ENCODE peak calls at places on chromosomes 2 and 18, in seven cellular contexts. One of them, this sample, is unnamed.

GRCh38 chr2:238787507-238787906 is 60.4 kb upstream of the TWIST2 start:
- DNase-seq in left cardiac atrium: no peak
- DNase-seq in NCI-H146: no peak
- DNase-seq in EL: peak
- DNase-seq in fibroblast of lung: no peak
- DNase-seq in mucosa of descending colon: no peak
- DNase-seq in lower leg skin: no peak
- DNase-seq in this sample: no peak

GRCh38 chr18:78875998-78876650 is 103.5 kb upstream of the SALL3 start:
- DNase-seq in left cardiac atrium: no peak
- DNase-seq in NCI-H146: no peak
- DNase-seq in EL: no peak
- DNase-seq in fibroblast of lung: no peak
- DNase-seq in mucosa of descending colon: no peak
- DNase-seq in lower leg skin: no peak
- DNase-seq in this sample: no peak

GRCh38 chr2:168343586-168343985 is 96.2 kb upstream of the STK39 start:
- DNase-seq in left cardiac atrium: no peak
- DNase-seq in NCI-H146: no peak
- DNase-seq in EL: peak
- DNase-seq in fibroblast of lung: peak
- DNase-seq in mucosa of descending colon: no peak
- DNase-seq in lower leg skin: no peak
- DNase-seq in this sample: no peak

GRCh38 chr2:100974712-100975520 is 27.2 kb upstream of the RPL31 start:
- DNase-seq in left cardiac atrium: no peak
- DNase-seq in NCI-H146: no peak
- DNase-seq in EL: no peak
- DNase-seq in fibroblast of lung: no peak
- DNase-seq in mucosa of descending colon: no peak
- DNase-seq in lower leg skin: no peak
- DNase-seq in this sample: no peak

GRCh38 chr2:64859208-64860161 is 129.7 kb upstream of the SLC1A4 start:
- DNase-seq in left cardiac atrium: peak
- DNase-seq in NCI-H146: no peak
- DNase-seq in EL: peak
- DNase-seq in fibroblast of lung: peak
- DNase-seq in mucosa of descending colon: peak
- DNase-seq in lower leg skin: peak
- DNase-seq in this sample: peak

GRCh38 chr2:73176881-73177644 is 25.3 kb upstream of the NOTO start:
- DNase-seq in left cardiac atrium: peak
- DNase-seq in NCI-H146: peak
- DNase-seq in EL: peak
- DNase-seq in fibroblast of lung: peak
- DNase-seq in mucosa of descending colon: peak
- DNase-seq in lower leg skin: peak
- DNase-seq in this sample: peak

GRCh38 chr18:43279015-43279758 is 1.9 kb upstream of the SYT4 start:
- DNase-seq in left cardiac atrium: no peak
- DNase-seq in NCI-H146: peak
- DNase-seq in EL: no peak
- DNase-seq in fibroblast of lung: peak
- DNase-seq in mucosa of descending colon: no peak
- DNase-seq in lower leg skin: no peak
- DNase-seq in this sample: no peak

GRCh38 chr2:6077585-6077984 is 385.4 kb downstream of the SOX11 start:
- DNase-seq in left cardiac atrium: no peak
- DNase-seq in NCI-H146: no peak
- DNase-seq in EL: no peak
- DNase-seq in fibroblast of lung: no peak
- DNase-seq in mucosa of descending colon: no peak
- DNase-seq in lower leg skin: no peak
- DNase-seq in this sample: no peak

GRCh38 chr2:217857624-217858506 is 144.9 kb downstream of the TNS1 start:
- DNase-seq in left cardiac atrium: no peak
- DNase-seq in NCI-H146: no peak
- DNase-seq in EL: no peak
- DNase-seq in fibroblast of lung: no peak
- DNase-seq in mucosa of descending colon: no peak
- DNase-seq in lower leg skin: no peak
- DNase-seq in this sample: no peak

GRCh38 chr18:78776706-78777105 is 202.9 kb upstream of the SALL3 start:
- DNase-seq in left cardiac atrium: no peak
- DNase-seq in NCI-H146: no peak
- DNase-seq in EL: no peak
- DNase-seq in fibroblast of lung: no peak
- DNase-seq in mucosa of descending colon: peak
- DNase-seq in lower leg skin: no peak
- DNase-seq in this sample: no peak

GRCh38 chr18:26405190-26405781 is 143.1 kb downstream of the KCTD1 start:
- DNase-seq in left cardiac atrium: peak
- DNase-seq in NCI-H146: no peak
- DNase-seq in EL: peak
- DNase-seq in fibroblast of lung: peak
- DNase-seq in mucosa of descending colon: no peak
- DNase-seq in lower leg skin: no peak
- DNase-seq in this sample: no peak

GRCh38 chr2:105237045-105237765 is 4.3 kb upstream of the GPR45 start:
- DNase-seq in left cardiac atrium: no peak
- DNase-seq in NCI-H146: no peak
- DNase-seq in EL: no peak
- DNase-seq in fibroblast of lung: no peak
- DNase-seq in mucosa of descending colon: no peak
- DNase-seq in lower leg skin: no peak
- DNase-seq in this sample: no peak

GRCh38 chr2:189836644-189837043 is 52.4 kb downstream of the PMS1 start:
- DNase-seq in left cardiac atrium: no peak
- DNase-seq in NCI-H146: no peak
- DNase-seq in EL: peak
- DNase-seq in fibroblast of lung: peak
- DNase-seq in mucosa of descending colon: no peak
- DNase-seq in lower leg skin: no peak
- DNase-seq in this sample: no peak

GRCh38 chr2:46098606-46099005 is 198.6 kb upstream of the EPAS1 start:
- DNase-seq in left cardiac atrium: no peak
- DNase-seq in NCI-H146: no peak
- DNase-seq in EL: peak
- DNase-seq in fibroblast of lung: peak
- DNase-seq in mucosa of descending colon: no peak
- DNase-seq in lower leg skin: no peak
- DNase-seq in this sample: peak

GRCh38 chr2:221571391-221572179 is 519 bp downstream of the EPHA4 start:
- DNase-seq in left cardiac atrium: peak
- DNase-seq in NCI-H146: peak
- DNase-seq in EL: peak
- DNase-seq in fibroblast of lung: peak
- DNase-seq in mucosa of descending colon: peak
- DNase-seq in lower leg skin: no peak
- DNase-seq in this sample: peak

This sample was measured in foreskin melanocyte.